ENCODE peak calls at places on chromosome 14, in seven cellular contexts. U is AG08396; W is osteocyte; S is WTC11; K is stimulated activated CD4-positive, alpha-beta T cell treated with anti-CD3 and anti-CD28 coated beads, Interleukin-15, amount 100 ng/mL, for 24 hours; L is NCI-H1417; B is uterus. R is an unnamed sample.

GRCh38 chr14:53356361-53357150 is 203.4 kb upstream of the DDHD1 start:
- DNase-seq in K (no peak), U (no peak), B (no peak), W (no peak), S (no peak), L (no peak), R (no peak)

GRCh38 chr14:21631084-21631483 is 3.7 kb downstream of the OR10G2 start:
- DNase-seq in L (no peak), S (no peak), B (no peak), W (no peak), U (no peak), K (no peak), R (no peak)

GRCh38 chr14:95288672-95289322 is 30.9 kb downstream of the CLMN start:
- DNase-seq in S (no peak), K (no peak), W (no peak), U (no peak), B (no peak), L (no peak), R (no peak)

GRCh38 chr14:66509874-66510273 is 1.9 kb downstream of the GPHN start:
- DNase-seq in S (no peak), W (no peak), B (no peak), K (no peak), U (no peak), L (no peak), R (no peak)

GRCh38 chr14:55699131-55700057 is 119.4 kb downstream of the KTN1 start:
- DNase-seq in W (no peak), L (no peak), S (no peak), U (peak; percentile 21), B (no peak), K (no peak), R (no peak)

GRCh38 chr14:65170318-65170717 is 68.0 kb upstream of the MAX start:
- DNase-seq in K (no peak), B (no peak), W (no peak), S (no peak), U (no peak), L (no peak), R (no peak)

GRCh38 chr14:87999282-87999681 is 5.7 kb upstream of the GPR65 start:
- DNase-seq in U (no peak), B (no peak), S (no peak), K (no peak), L (no peak), W (no peak), R (no peak)

GRCh38 chr14:61891251-61891650 is 129.0 kb downstream of the SNAPC1 start:
- DNase-seq in U (no peak), L (peak; percentile 30), S (no peak), K (no peak), W (no peak), B (no peak), R (no peak)

GRCh38 chr14:89429206-89430091 is 12.4 kb upstream of the FOXN3 start:
- DNase-seq in W (no peak), U (no peak), B (no peak), S (no peak), L (peak; percentile 53), K (peak; percentile 76), R (no peak)

GRCh38 chr14:71651228-71651627 is 281.0 kb upstream of the RGS6 start:
- DNase-seq in S (no peak), U (peak; percentile 57), L (no peak), B (no peak), W (no peak), K (no peak), R (no peak)

GRCh38 chr14:54278665-54279295 is 118.0 kb upstream of the CDKN3 start:
- DNase-seq in U (no peak), L (no peak), K (no peak), S (no peak), B (no peak), W (no peak), R (no peak)

R was measured in left lung.